ENCODE peak calls at places on chromosomes 3 and 15, in five cellular contexts. Y is astrocyte of the spinal cord; A is nephron progenitor cell; O is CD4-positive, alpha-beta T cell; Z is K562. V is an unnamed sample.

GRCh38 chr3:132543016-132543739 is 53.9 kb upstream of the ACKR4 start:
- DNase-seq in Y (peak; percentile 95), A (no peak), O (no peak), Z (no peak), V (no peak)

GRCh38 chr15:66789029-66790025 is 87.3 kb downstream of the SMAD6 start:
- DNase-seq in Y (peak; percentile 73), A (no peak), O (no peak), Z (peak; percentile 63), V (no peak)

GRCh38 chr15:39265261-39265660 is 315.6 kb upstream of the THBS1 start:
- DNase-seq in Y (no peak), A (no peak), O (no peak), Z (no peak), V (no peak)

GRCh38 chr3:49786357-49787181 is at the start of gene IP6K1:
- DNase-seq in Y (peak; percentile 100), A (peak; percentile 100), O (peak; percentile 99), Z (peak; percentile 97), V (peak; percentile 99)

GRCh38 chr3:169980055-169980454 is 13.4 kb downstream of the SEC62 start:
- DNase-seq in Y (no peak), A (no peak), O (no peak), Z (no peak), V (no peak)

GRCh38 chr15:57542505-57542817 is 49.2 kb upstream of the MYZAP start:
- DNase-seq in Y (no peak), A (no peak), O (no peak), Z (no peak), V (no peak)

GRCh38 chr15:40340740-40341400 is at the start of gene CCDC9B:
- DNase-seq in Y (peak; percentile 83), A (peak; percentile 46), O (no peak), Z (peak; percentile 61), V (no peak)

GRCh38 chr3:16570113-16570512 is 35.1 kb downstream of the DAZL start:
- DNase-seq in Y (no peak), A (no peak), O (no peak), Z (no peak), V (no peak)

GRCh38 chr15:47384316-47384715 is 333.0 kb upstream of the SEMA6D start:
- DNase-seq in Y (peak; percentile 89), A (no peak), O (no peak), Z (no peak), V (peak; percentile 31)

GRCh38 chr3:157428957-157429356 is 7.7 kb upstream of the PTX3 start:
- DNase-seq in Y (no peak), A (no peak), O (no peak), Z (no peak), V (no peak)

GRCh38 chr3:123385981-123386380 is 62.9 kb downstream of the ADCY5 start:
- DNase-seq in Y (no peak), A (no peak), O (no peak), Z (no peak), V (no peak)

GRCh38 chr3:41632705-41633104 is 329.2 kb downstream of the ULK4 start:
- DNase-seq in Y (no peak), A (no peak), O (no peak), Z (no peak), V (no peak)

GRCh38 chr15:69074011-69074842 is 59.7 kb downstream of the NOX5 start:
- DNase-seq in Y (peak; percentile 57), A (peak; percentile 67), O (no peak), Z (no peak), V (peak; percentile 55)

GRCh38 chr3:42802876-42803799 is 1.2 kb downstream of the HIGD1A start:
- DNase-seq in Y (peak; percentile 43), A (no peak), O (no peak), Z (peak; percentile 23), V (peak; percentile 31)

GRCh38 chr3:111579495-111579894 is 15.7 kb downstream of the ZBED2 start:
- DNase-seq in Y (no peak), A (no peak), O (no peak), Z (no peak), V (no peak)

GRCh38 chr15:96736384-96736783 is 405.9 kb downstream of the NR2F2 start:
- DNase-seq in Y (no peak), A (no peak), O (no peak), Z (no peak), V (no peak)

GRCh38 chr15:39874890-39875549 is 45.0 kb downstream of the GPR176 start:
- DNase-seq in Y (peak; percentile 43), A (peak; percentile 7), O (no peak), Z (no peak), V (peak; percentile 33)

GRCh38 chr3:123522666-123523412 is 62.0 kb downstream of the HACD2 start:
- DNase-seq in Y (no peak), A (no peak), O (no peak), Z (no peak), V (no peak)

GRCh38 chr3:16286161-16286560 is 21.1 kb downstream of the OXNAD1 start:
- DNase-seq in Y (no peak), A (no peak), O (peak; percentile 65), Z (no peak), V (no peak)

GRCh38 chr15:89441295-89441762 is 55.1 kb downstream of the RHCG start:
- DNase-seq in Y (no peak), A (no peak), O (no peak), Z (no peak), V (no peak)

GRCh38 chr3:6220361-6220957 is 640.5 kb upstream of the GRM7 start:
- DNase-seq in Y (no peak), A (no peak), O (no peak), Z (no peak), V (no peak)

GRCh38 chr15:63497642-63498100 is 6.7 kb upstream of the USP3 start:
- DNase-seq in Y (no peak), A (no peak), O (peak; percentile 64), Z (no peak), V (no peak)

GRCh38 chr3:13711911-13712650 is 163.2 kb downstream of the FBLN2 start:
- DNase-seq in Y (no peak), A (no peak), O (no peak), Z (no peak), V (peak; percentile 0)

GRCh38 chr15:57903626-57904025 is 161.9 kb downstream of the ALDH1A2 start:
- DNase-seq in Y (no peak), A (no peak), O (no peak), Z (no peak), V (no peak)

GRCh38 chr3:99627062-99627826 is 11.2 kb upstream of the COL8A1 start:
- DNase-seq in Y (peak; percentile 28), A (no peak), O (no peak), Z (no peak), V (no peak)

GRCh38 chr3:195893916-195894315 is 14.4 kb downstream of the TNK2 start:
- DNase-seq in Y (no peak), A (no peak), O (no peak), Z (no peak), V (no peak)

GRCh38 chr3:195896361-195897080 is 11.8 kb downstream of the TNK2 start:
- DNase-seq in Y (peak; percentile 78), A (no peak), O (no peak), Z (peak; percentile 44), V (no peak)

GRCh38 chr3:195893516-195893915 is 14.8 kb downstream of the TNK2 start:
- DNase-seq in Y (no peak), A (no peak), O (no peak), Z (no peak), V (no peak)

GRCh38 chr3:195895900-195896360 is 12.4 kb downstream of the TNK2 start:
- DNase-seq in Y (no peak), A (peak; percentile 74), O (peak; percentile 63), Z (peak; percentile 86), V (no peak)

DNA sequence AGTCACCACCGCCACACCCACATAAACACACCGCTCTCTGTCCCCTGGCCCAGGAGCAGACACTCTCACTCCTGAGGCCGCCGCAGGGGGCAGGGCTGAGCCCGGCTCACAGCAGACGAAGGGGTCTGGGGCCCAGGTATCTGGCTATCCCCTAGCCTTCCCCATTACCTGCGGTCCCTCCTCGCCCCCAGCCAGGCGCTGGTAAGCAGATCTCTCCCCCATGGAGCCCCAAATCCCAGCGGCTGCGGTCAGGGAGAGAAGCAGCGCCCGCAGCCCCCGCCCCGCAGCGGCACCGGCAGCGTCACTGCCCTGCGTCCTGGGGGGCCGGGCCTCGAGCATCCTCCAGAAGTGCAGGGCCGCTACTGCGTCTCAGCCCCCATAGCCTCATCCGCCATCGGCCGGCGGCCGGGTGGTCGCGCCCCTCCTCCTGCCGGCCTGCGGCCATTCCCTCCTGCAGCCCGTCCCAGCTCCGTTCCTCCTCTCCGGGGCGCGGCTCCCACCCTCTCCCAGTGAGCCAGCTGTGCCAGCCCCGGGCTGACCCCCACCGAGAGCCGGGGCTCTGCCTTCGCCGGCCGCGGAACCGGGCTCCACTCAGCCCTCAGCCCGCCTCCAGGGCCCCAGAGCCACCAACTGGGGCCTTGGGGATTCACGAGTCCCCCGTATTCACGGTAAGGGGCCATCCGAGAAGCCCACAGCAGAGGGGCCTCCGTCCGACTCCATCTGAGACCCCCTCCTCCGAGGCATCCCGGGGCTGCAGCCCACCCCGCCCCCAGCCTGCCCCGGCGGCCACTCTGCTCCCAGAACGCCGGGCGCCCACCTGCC is 13.1 kb downstream of the TNK2 start:
- DNase-seq in Y (no peak), A (peak; percentile 46), O (peak; percentile 38), Z (peak; percentile 64), V (peak; percentile 64)
- TF ChIP-seq CTCF in Y (peak; percentile 59), A (no peak), O (no peak), Z (no peak), V (peak; percentile 4)

DNA sequence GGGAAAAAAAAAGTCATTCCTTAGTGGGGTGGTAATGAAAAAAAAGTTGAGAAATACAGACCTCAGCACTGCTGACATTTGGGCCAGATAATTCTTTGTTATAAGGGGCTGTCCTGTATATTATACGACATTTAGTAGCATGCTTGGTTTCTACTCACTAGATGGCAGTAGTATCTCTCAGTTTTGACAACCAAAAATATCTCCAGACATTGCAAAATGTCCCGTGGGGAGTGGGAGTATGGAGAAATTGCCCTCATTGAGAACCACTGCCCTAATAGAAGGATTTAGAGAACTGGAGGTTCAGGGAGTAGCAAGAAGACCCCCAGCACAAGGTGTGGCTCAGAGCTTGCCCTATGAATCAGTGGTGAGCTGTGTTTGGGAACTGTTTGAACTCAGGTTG is 28.6 kb upstream of the TEX264 start:
- DNase-seq in Y (no peak), A (no peak), O (no peak), Z (no peak), V (no peak)
- TF ChIP-seq CTCF in Y (peak; percentile 43), A (no peak), O (peak; percentile 35), Z (peak; percentile 20), V (peak; percentile 18)

GRCh38 chr3:125960066-125960424 is 8.9 kb upstream of the ROPN1B start:
- DNase-seq in Y (no peak), A (no peak), O (no peak), Z (no peak), V (no peak)
- TF ChIP-seq CTCF in Y (no peak), A (no peak), O (no peak), Z (no peak), V (no peak)

DNA sequence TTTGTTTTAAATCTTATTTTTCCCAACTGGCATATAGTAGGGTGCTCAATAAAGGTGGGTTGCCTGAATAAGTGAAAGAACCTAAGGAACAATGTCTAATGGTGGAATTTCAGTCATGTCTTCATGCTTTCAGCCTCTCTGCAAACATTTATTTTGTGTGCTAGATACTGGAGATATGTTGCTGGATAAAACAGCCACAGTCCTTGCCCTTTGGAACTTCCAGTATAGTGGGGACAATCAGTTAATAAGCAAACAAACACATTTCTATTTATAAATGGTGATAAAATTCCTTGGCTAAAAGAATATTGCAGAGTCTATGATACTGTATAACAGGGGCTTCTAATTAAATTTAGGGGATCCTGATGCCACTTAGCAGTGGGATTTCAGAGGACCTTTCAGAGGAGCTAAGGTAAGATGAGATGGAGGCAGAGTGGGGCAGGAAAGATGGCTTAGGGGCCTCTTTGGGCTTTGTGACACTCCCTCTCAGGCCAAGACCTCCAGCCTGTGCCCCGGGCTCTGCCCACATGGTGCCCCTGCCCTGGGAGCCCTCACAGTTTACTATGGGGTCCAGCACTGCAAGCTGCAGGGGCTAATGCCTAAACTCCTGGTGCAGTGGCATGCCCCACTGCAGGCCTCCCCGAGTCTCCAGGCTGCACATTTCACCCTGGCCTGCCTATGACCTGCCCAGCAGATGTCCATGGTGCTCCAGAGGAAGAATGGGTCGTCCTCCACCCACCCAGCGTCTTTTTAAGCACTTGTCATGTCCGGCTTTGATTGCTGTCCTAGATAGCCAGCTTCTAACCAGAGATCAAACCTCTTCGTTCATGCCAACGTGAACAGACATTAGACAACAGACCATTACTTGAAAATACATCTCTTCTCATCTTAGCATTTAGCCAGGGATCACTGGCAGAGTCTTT is 61.6 kb upstream of the PRR23C start:
- DNase-seq in Y (no peak), A (no peak), O (no peak), Z (no peak), V (no peak)
- TF ChIP-seq CTCF in Y (no peak), A (no peak), O (no peak), Z (no peak), V (no peak)

V was measured in endothelial cell.